ENCODE peak calls at places on chromosome 12, in four cellular contexts. P is K562, R is HL-60, J is GM12878. V is an unnamed sample.

GRCh38 chr12:116406529-116406928 is 129.0 kb upstream of the MED13L start:
- DNase-seq in P (no peak), R (peak), J (no peak), V (no peak)

GRCh38 chr12:8951744-8952143 is 2.3 kb upstream of the M6PR start:
- DNase-seq in P (no peak), R (no peak), J (no peak), V (no peak)

GRCh38 chr12:92608418-92609091 is 94.2 kb upstream of the PLEKHG7 start:
- DNase-seq in P (peak), R (no peak), J (peak), V (no peak)

GRCh38 chr12:116784238-116784612 is 46.1 kb downstream of the RNFT2 start:
- DNase-seq in P (peak), R (no peak), J (no peak), V (no peak)

GRCh38 chr12:29287622-29288021 is 93.3 kb downstream of the ERGIC2 start:
- DNase-seq in P (no peak), R (no peak), J (no peak), V (no peak)

GRCh38 chr12:30100736-30101135 is 317.0 kb upstream of the TMTC1 start:
- DNase-seq in P (no peak), R (no peak), J (no peak), V (no peak)

GRCh38 chr12:12663644-12664294 is 32.2 kb downstream of the GPR19 start:
- DNase-seq in P (no peak), R (no peak), J (no peak), V (no peak)

GRCh38 chr12:116990971-116991966 is 80.5 kb downstream of the FBXW8 start:
- DNase-seq in P (no peak), R (no peak), J (no peak), V (no peak)

GRCh38 chr12:65825573-65826512 is 1.6 kb downstream of the HMGA2 start:
- DNase-seq in P (no peak), R (no peak), J (no peak), V (peak)

GRCh38 chr12:221736-222135 is 7.8 kb upstream of the SLC6A12 start:
- DNase-seq in P (no peak), R (no peak), J (no peak), V (no peak)

GRCh38 chr12:49705479-49706267 is 1.5 kb downstream of the FMNL3 start:
- DNase-seq in P (no peak), R (no peak), J (no peak), V (no peak)

GRCh38 chr12:67222302-67222701 is 46.9 kb upstream of the CAND1 start:
- DNase-seq in P (no peak), R (no peak), J (no peak), V (no peak)

GRCh38 chr12:119082496-119082895 is 96.2 kb upstream of the HSPB8 start:
- DNase-seq in P (no peak), R (no peak), J (no peak), V (no peak)

GRCh38 chr12:96343347-96343954 is 56.8 kb downstream of the CDK17 start:
- DNase-seq in P (no peak), R (no peak), J (peak), V (no peak)

GRCh38 chr12:21813751-21814150 is 39.2 kb upstream of the KCNJ8 start:
- DNase-seq in P (no peak), R (no peak), J (no peak), V (no peak)

GRCh38 chr12:79409562-79409961 is 281.2 kb downstream of the PAWR start:
- DNase-seq in P (no peak), R (no peak), J (no peak), V (no peak)

DNA sequence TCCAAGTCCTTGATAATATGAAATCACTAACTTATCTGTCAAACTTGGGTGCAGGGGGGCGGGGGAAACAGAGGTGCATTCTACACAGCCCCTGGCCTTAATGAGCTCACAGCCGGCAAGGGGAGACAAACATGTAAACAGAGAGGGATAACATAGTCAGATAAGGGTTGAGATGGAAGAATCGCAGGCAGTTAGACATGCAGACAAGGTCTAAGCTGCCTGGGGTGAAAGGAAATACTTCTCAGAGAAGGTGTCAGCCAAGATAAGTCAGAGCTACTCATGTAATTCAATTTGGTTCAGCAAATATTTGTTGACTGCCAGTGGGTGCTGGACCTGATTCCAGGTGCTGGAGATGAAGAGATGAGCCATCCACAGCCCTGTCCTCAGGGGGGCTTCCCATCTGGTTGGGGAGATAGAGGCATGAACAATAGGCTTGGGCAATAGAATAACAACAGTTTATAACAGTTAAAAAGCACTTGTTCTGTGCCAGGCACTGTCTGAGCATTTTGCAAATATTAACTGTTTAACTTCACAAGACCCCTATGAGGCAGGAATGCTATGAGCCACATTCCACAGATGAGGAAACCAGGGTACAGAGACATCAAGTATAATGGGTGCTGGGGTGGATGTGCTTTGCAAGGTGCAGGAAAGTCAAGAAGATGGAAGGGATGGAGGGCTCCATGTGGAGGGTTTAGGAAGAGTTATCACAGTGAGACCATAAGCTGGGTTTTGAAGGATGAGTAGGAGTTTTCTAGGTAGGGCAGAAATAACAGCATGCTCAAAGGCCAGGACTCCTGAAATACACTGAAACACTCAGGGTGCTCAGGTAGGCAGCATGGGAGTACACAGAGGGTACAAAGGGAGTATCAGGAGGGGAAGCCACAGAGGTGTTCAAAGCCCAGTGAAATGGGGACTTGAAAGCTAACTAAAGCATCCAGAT is 79.0 kb downstream of the WSCD2 start:
- DNase-seq in P (no peak), R (no peak), J (no peak), V (no peak)
- TF ChIP-seq SPI1 in P (no peak), R (no peak), J (no peak), V (no peak)

GRCh38 chr12:14993537-14994266 is 20.9 kb downstream of the PDE6H start:
- DNase-seq in P (no peak), R (no peak), J (no peak), V (no peak)
- TF ChIP-seq SPI1 in P (no peak), R (no peak), J (no peak), V (no peak)

GRCh38 chr12:97396989-97397388 is 65.6 kb upstream of the RMST start:
- DNase-seq in P (no peak), R (no peak), J (no peak), V (no peak)
- TF ChIP-seq SPI1 in P (no peak), R (no peak), J (no peak), V (no peak)

GRCh38 chr12:64392221-64392620 is 1.7 kb upstream of the C12orf56 start:
- DNase-seq in P (peak), R (no peak), J (no peak), V (no peak)

GRCh38 chr12:64385468-64385867 is 5.1 kb downstream of the C12orf56 start:
- DNase-seq in P (no peak), R (no peak), J (no peak), V (no peak)

GRCh38 chr12:64389154-64389553 is 1.4 kb downstream of the C12orf56 start:
- DNase-seq in P (no peak), R (no peak), J (no peak), V (no peak)

GRCh38 chr12:64387201-64387816 is 3.2 kb downstream of the C12orf56 start:
- DNase-seq in P (no peak), R (no peak), J (no peak), V (no peak)

GRCh38 chr12:64390275-64390851 is at the start of gene C12orf56:
- DNase-seq in P (peak), R (no peak), J (no peak), V (no peak)
- TF ChIP-seq SPI1 in P (no peak), R (no peak), J (no peak), V (no peak)

GRCh38 chr12:131266591-131267467 is 313.1 kb downstream of the ADGRD1 start:
- DNase-seq in P (no peak), R (no peak), J (no peak), V (no peak)

GRCh38 chr12:131267576-131267975 is 313.9 kb downstream of the ADGRD1 start:
- DNase-seq in P (no peak), R (no peak), J (no peak), V (no peak)

GRCh38 chr12:131263626-131264025 is 309.9 kb downstream of the ADGRD1 start:
- DNase-seq in P (no peak), R (no peak), J (no peak), V (no peak)

GRCh38 chr12:131261906-131262305 is 308.2 kb downstream of the ADGRD1 start:
- DNase-seq in P (no peak), R (no peak), J (no peak), V (no peak)

DNA sequence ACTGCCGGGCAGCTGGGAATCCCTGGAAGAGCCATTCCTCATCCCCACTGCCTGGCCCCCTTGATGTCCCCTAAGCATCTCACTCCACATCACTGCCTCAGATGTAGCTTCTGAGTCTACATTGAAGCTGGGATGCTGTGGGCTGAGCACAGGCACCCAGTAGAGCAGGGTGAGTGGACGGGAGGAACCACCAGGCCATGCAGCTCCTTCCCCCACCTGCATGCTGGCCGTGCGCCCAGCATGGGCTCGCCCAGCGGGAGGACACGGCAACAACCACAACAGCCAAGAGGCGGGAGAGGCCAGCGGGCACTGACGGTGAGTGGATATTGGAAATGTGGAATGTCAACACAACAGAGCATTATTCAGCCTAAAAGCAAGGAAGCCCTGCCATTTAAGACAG is 310.9 kb downstream of the ADGRD1 start:
- DNase-seq in P (no peak), R (no peak), J (no peak), V (no peak)
- TF ChIP-seq SPI1 in P (no peak), R (no peak), J (no peak), V (no peak)

DNA sequence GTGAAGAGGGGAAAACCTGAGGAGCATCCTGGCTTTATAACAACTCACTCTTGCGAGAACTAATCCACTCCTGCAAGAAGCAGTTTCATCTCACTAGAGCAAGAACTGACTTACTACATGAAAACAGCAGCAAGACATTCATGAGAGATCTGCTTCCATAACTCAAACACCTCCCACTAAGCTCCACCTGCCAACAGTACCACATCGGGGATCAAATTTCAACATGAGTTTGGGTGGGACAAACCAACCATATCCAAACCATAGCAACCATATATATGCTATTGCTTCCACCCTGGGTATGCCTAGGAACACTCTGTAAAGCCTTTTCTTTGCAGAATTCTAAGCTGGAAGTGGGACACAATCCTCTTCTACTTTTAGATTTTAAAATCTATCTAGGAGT is 13.9 kb upstream of the AVPR1A start:
- DNase-seq in P (no peak), R (no peak), J (no peak), V (no peak)
- TF ChIP-seq SPI1 in P (no peak), R (no peak), J (no peak), V (no peak)

GRCh38 chr12:75503866-75504265 is 7.5 kb downstream of the KRR1 start:
- DNase-seq in P (no peak), R (no peak), J (no peak), V (no peak)
- TF ChIP-seq SPI1 in P (no peak), R (no peak), J (no peak), V (no peak)